ENCODE peak calls at places on chromosomes 16 and 17, in four cellular contexts. One of them, this sample, is unnamed.

GRCh38 chr17:31696184-31696602 is 162.9 kb downstream of the COPRS start:
- DNase-seq in K562: no peak
- DNase-seq in prostate gland: peak; percentile 89
- DNase-seq in left ventricle myocardium inferior: peak; percentile 88
- DNase-seq in this sample: no peak

GRCh38 chr17:36072431-36073121 is 8.5 kb downstream of the CCL18 start:
- DNase-seq in left ventricle myocardium inferior: no peak
- DNase-seq in prostate gland: peak; percentile 10
- DNase-seq in K562: peak; percentile 78
- DNase-seq in this sample: no peak

GRCh38 chr17:64129515-64129764 is 504 bp downstream of the ERN1 start:
- DNase-seq in left ventricle myocardium inferior: no peak
- DNase-seq in prostate gland: no peak
- DNase-seq in K562: no peak
- DNase-seq in this sample: no peak

GRCh38 chr16:9820481-9821246 is 361.6 kb downstream of the GRIN2A start:
- DNase-seq in left ventricle myocardium inferior: no peak
- DNase-seq in prostate gland: no peak
- DNase-seq in K562: no peak
- DNase-seq in this sample: peak; percentile 9

GRCh38 chr17:82551779-82552457 is 32.4 kb downstream of the FOXK2 start:
- DNase-seq in left ventricle myocardium inferior: peak; percentile 69
- DNase-seq in K562: peak; percentile 75
- DNase-seq in prostate gland: peak; percentile 70
- DNase-seq in this sample: peak; percentile 60

GRCh38 chr16:70635356-70636016 is 10.9 kb upstream of the IL34 start:
- DNase-seq in K562: no peak
- DNase-seq in prostate gland: no peak
- DNase-seq in left ventricle myocardium inferior: peak; percentile 33
- DNase-seq in this sample: no peak

GRCh38 chr17:4176803-4177472 is 33.9 kb downstream of the CYB5D2 start:
- DNase-seq in K562: no peak
- DNase-seq in left ventricle myocardium inferior: no peak
- DNase-seq in prostate gland: no peak
- DNase-seq in this sample: no peak

GRCh38 chr17:28748852-28749515 is 5.2 kb downstream of the TRAF4 start:
- DNase-seq in prostate gland: no peak
- DNase-seq in K562: no peak
- DNase-seq in left ventricle myocardium inferior: no peak
- DNase-seq in this sample: no peak

GRCh38 chr17:46194393-46195216 is 1.4 kb upstream of the KANSL1 start:
- DNase-seq in K562: peak; percentile 49
- DNase-seq in prostate gland: no peak
- DNase-seq in left ventricle myocardium inferior: no peak
- DNase-seq in this sample: no peak

GRCh38 chr17:59367657-59368045 is 36.2 kb downstream of the YPEL2 start:
- DNase-seq in K562: peak; percentile 28
- DNase-seq in prostate gland: no peak
- DNase-seq in left ventricle myocardium inferior: no peak
- DNase-seq in this sample: no peak

GRCh38 chr17:64009571-64010402 is 10.6 kb downstream of the ICAM2 start:
- DNase-seq in prostate gland: no peak
- DNase-seq in left ventricle myocardium inferior: no peak
- DNase-seq in K562: no peak
- DNase-seq in this sample: no peak

GRCh38 chr17:81253358-81254131 is 14.4 kb downstream of the NDUFAF8 start:
- DNase-seq in K562: peak; percentile 73
- DNase-seq in left ventricle myocardium inferior: no peak
- DNase-seq in prostate gland: peak; percentile 37
- DNase-seq in this sample: peak; percentile 34

GRCh38 chr17:35742896-35743477 is 10.1 kb downstream of the GAS2L2 start:
- DNase-seq in left ventricle myocardium inferior: no peak
- DNase-seq in K562: no peak
- DNase-seq in prostate gland: no peak
- DNase-seq in this sample: no peak

GRCh38 chr17:65696739-65697394 is 135.4 kb upstream of the AXIN2 start:
- DNase-seq in K562: no peak
- DNase-seq in prostate gland: no peak
- DNase-seq in left ventricle myocardium inferior: no peak
- DNase-seq in this sample: no peak

GRCh38 chr17:57236686-57237299 is 19.5 kb upstream of the MSI2 start:
- DNase-seq in prostate gland: no peak
- DNase-seq in K562: no peak
- DNase-seq in left ventricle myocardium inferior: no peak
- DNase-seq in this sample: no peak

GRCh38 chr17:5667871-5668270 is 83.6 kb upstream of the NLRP1 start:
- DNase-seq in prostate gland: no peak
- DNase-seq in left ventricle myocardium inferior: no peak
- DNase-seq in K562: no peak
- DNase-seq in this sample: no peak

GRCh38 chr17:64950871-64951270 is 31.6 kb upstream of the LRRC37A3 start:
- DNase-seq in K562: no peak
- DNase-seq in prostate gland: no peak
- DNase-seq in left ventricle myocardium inferior: no peak
- DNase-seq in this sample: no peak

GRCh38 chr17:60231691-60232090 is 81.9 kb downstream of the CA4 start:
- DNase-seq in left ventricle myocardium inferior: no peak
- DNase-seq in K562: no peak
- DNase-seq in prostate gland: no peak
- DNase-seq in this sample: no peak

GRCh38 chr16:69873783-69874182 is 77.4 kb upstream of the CLEC18A start:
- DNase-seq in K562: no peak
- DNase-seq in left ventricle myocardium inferior: no peak
- DNase-seq in prostate gland: no peak
- DNase-seq in this sample: no peak

GRCh38 chr17:13114601-13115024 is 96.8 kb upstream of the ELAC2 start:
- DNase-seq in K562: peak; percentile 32
- DNase-seq in left ventricle myocardium inferior: peak; percentile 19
- DNase-seq in prostate gland: no peak
- DNase-seq in this sample: no peak

GRCh38 chr17:22703786-22704441 is 1011.6 kb downstream of the KCNJ18 start:
- DNase-seq in K562: peak; percentile 65
- DNase-seq in left ventricle myocardium inferior: no peak
- DNase-seq in prostate gland: no peak
- DNase-seq in this sample: no peak

GRCh38 chr16:61721561-61721960 is 314.7 kb downstream of the CDH8 start:
- DNase-seq in prostate gland: no peak
- DNase-seq in left ventricle myocardium inferior: no peak
- DNase-seq in K562: no peak
- DNase-seq in this sample: no peak

GRCh38 chr17:45310380-45311324 is 6.2 kb downstream of the MAP3K14 start:
- DNase-seq in left ventricle myocardium inferior: peak; percentile 51
- DNase-seq in K562: no peak
- DNase-seq in prostate gland: no peak
- DNase-seq in this sample: no peak

GRCh38 chr16:65509172-65509571 is 387.3 kb upstream of the CDH11 start:
- DNase-seq in prostate gland: no peak
- DNase-seq in K562: no peak
- DNase-seq in left ventricle myocardium inferior: no peak
- DNase-seq in this sample: no peak

GRCh38 chr17:73474370-73474988 is 162.7 kb upstream of the CDC42EP4 start:
- DNase-seq in K562: peak; percentile 81
- DNase-seq in left ventricle myocardium inferior: peak; percentile 79
- DNase-seq in prostate gland: peak; percentile 9
- DNase-seq in this sample: no peak

GRCh38 chr16:67807148-67807682 is 526 bp downstream of the TSNAXIP1 start:
- DNase-seq in K562: no peak
- DNase-seq in left ventricle myocardium inferior: no peak
- DNase-seq in prostate gland: no peak
- DNase-seq in this sample: no peak

GRCh38 chr16:67190448-67191399 is 788 bp upstream of the EXOC3L1 start:
- DNase-seq in left ventricle myocardium inferior: no peak
- DNase-seq in prostate gland: no peak
- DNase-seq in K562: no peak
- DNase-seq in this sample: no peak

GRCh38 chr17:199806-200603 is 18.6 kb upstream of the DOC2B start:
- DNase-seq in K562: no peak
- DNase-seq in left ventricle myocardium inferior: no peak
- DNase-seq in prostate gland: no peak
- DNase-seq in this sample: no peak

GRCh38 chr16:5073279-5073629 is 1.6 kb downstream of the ALG1 start:
- DNase-seq in left ventricle myocardium inferior: no peak
- DNase-seq in prostate gland: no peak
- DNase-seq in K562: no peak
- DNase-seq in this sample: no peak

GRCh38 chr16:57145964-57146647 is 39.7 kb downstream of the PSME3IP1 start:
- DNase-seq in K562: no peak
- DNase-seq in left ventricle myocardium inferior: no peak
- DNase-seq in prostate gland: no peak
- DNase-seq in this sample: no peak
- H3K27ac ChIP-seq in K562: peak overlapping the region; percentile 23
- H3K27ac ChIP-seq in left ventricle myocardium inferior: peak overlapping the region; percentile 81
- H3K27ac ChIP-seq in prostate gland: no peak overlapping the region
- H3K27ac ChIP-seq in this sample: peak overlapping the region; percentile 94

GRCh38 chr16:83967838-83968482 is at the start of gene NECAB2:
- DNase-seq in K562: peak; percentile 98
- DNase-seq in prostate gland: no peak
- DNase-seq in left ventricle myocardium inferior: peak; percentile 62
- DNase-seq in this sample: peak; percentile 78
- TF ChIP-seq CTCF in K562: peak; percentile 57
- TF ChIP-seq CTCF in prostate gland: peak; percentile 24
- TF ChIP-seq CTCF in left ventricle myocardium inferior: peak; percentile 81
- TF ChIP-seq CTCF in this sample: peak; percentile 80

GRCh38 chr17:55174133-55174532 is 90.6 kb upstream of the HLF start:
- DNase-seq in left ventricle myocardium inferior: no peak
- DNase-seq in K562: no peak
- DNase-seq in prostate gland: no peak
- DNase-seq in this sample: no peak

GRCh38 chr17:55168970-55169687 is 95.6 kb upstream of the HLF start:
- DNase-seq in left ventricle myocardium inferior: no peak
- DNase-seq in K562: no peak
- DNase-seq in prostate gland: no peak
- DNase-seq in this sample: no peak

GRCh38 chr17:55175788-55176425 is 88.9 kb upstream of the HLF start:
- DNase-seq in left ventricle myocardium inferior: no peak
- DNase-seq in K562: no peak
- DNase-seq in prostate gland: no peak
- DNase-seq in this sample: no peak

GRCh38 chr17:55171634-55172328 is 93.0 kb upstream of the HLF start:
- DNase-seq in left ventricle myocardium inferior: no peak
- DNase-seq in prostate gland: no peak
- DNase-seq in K562: no peak
- DNase-seq in this sample: no peak

GRCh38 chr17:55172612-55173011 is 92.1 kb upstream of the HLF start:
- DNase-seq in left ventricle myocardium inferior: no peak
- DNase-seq in K562: no peak
- DNase-seq in prostate gland: no peak
- DNase-seq in this sample: no peak
- H3K27ac ChIP-seq in left ventricle myocardium inferior: no peak overlapping the region
- H3K27ac ChIP-seq in K562: no peak overlapping the region
- H3K27ac ChIP-seq in prostate gland: no peak overlapping the region
- H3K27ac ChIP-seq in this sample: no peak overlapping the region

GRCh38 chr16:85546585-85547447 is 66.3 kb upstream of the GSE1 start:
- DNase-seq in left ventricle myocardium inferior: no peak
- DNase-seq in K562: no peak
- DNase-seq in prostate gland: no peak
- DNase-seq in this sample: no peak
- TF ChIP-seq CTCF in left ventricle myocardium inferior: peak; percentile 44
- TF ChIP-seq CTCF in K562: peak; percentile 37
- TF ChIP-seq CTCF in prostate gland: no peak
- TF ChIP-seq CTCF in this sample: no peak

GRCh38 chr17:78892520-78892919 is 10.5 kb downstream of the CEP295NL start:
- DNase-seq in left ventricle myocardium inferior: no peak
- DNase-seq in K562: no peak
- DNase-seq in prostate gland: no peak
- DNase-seq in this sample: no peak
- H3K27ac ChIP-seq in left ventricle myocardium inferior: peak overlapping the region; percentile 28
- H3K27ac ChIP-seq in K562: no peak overlapping the region
- H3K27ac ChIP-seq in prostate gland: no peak overlapping the region
- H3K27ac ChIP-seq in this sample: peak overlapping the region; percentile 99

DNA sequence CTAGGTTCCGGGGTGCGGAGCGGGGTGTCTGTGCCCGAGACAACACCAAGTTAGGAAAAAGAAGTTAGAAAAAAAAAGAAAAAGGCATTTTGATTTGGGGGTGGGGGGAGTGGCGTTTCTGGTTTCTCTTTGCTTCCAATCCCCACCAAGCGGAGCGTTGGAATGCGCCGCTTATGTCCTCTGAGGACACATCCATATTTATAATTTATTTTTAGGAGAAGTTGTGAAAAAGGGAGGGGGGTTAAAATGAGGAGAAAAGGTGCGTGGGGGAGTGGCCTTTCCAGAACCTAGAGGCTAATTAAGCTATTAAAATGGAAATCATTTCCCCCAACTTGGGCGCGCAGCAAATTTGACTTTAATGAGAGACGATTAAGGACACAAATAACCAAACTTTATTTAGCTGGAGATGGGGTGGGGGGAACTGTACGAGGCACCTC is 232.1 kb downstream of the MRTFB start:
- DNase-seq in prostate gland: no peak
- DNase-seq in K562: peak; percentile 28
- DNase-seq in left ventricle myocardium inferior: no peak
- DNase-seq in this sample: no peak
- TF ChIP-seq CTCF in prostate gland: no peak
- TF ChIP-seq CTCF in K562: no peak
- TF ChIP-seq CTCF in left ventricle myocardium inferior: no peak
- TF ChIP-seq CTCF in this sample: no peak

GRCh38 chr16:3086596-3087242 is 12.4 kb downstream of the ZSCAN10 start:
- DNase-seq in K562: peak; percentile 12
- DNase-seq in prostate gland: no peak
- DNase-seq in left ventricle myocardium inferior: no peak
- DNase-seq in this sample: no peak

GRCh38 chr16:3087836-3088235 is 11.3 kb downstream of the ZSCAN10 start:
- DNase-seq in K562: peak; percentile 8
- DNase-seq in left ventricle myocardium inferior: no peak
- DNase-seq in prostate gland: no peak
- DNase-seq in this sample: no peak

GRCh38 chr16:3088450-3088849 is 10.6 kb downstream of the ZSCAN10 start:
- DNase-seq in prostate gland: no peak
- DNase-seq in K562: no peak
- DNase-seq in left ventricle myocardium inferior: no peak
- DNase-seq in this sample: no peak

GRCh38 chr16:3085868-3086595 is 13.1 kb downstream of the ZSCAN10 start:
- DNase-seq in left ventricle myocardium inferior: no peak
- DNase-seq in K562: no peak
- DNase-seq in prostate gland: no peak
- DNase-seq in this sample: no peak

GRCh38 chr16:3087243-3087791 is 11.8 kb downstream of the ZSCAN10 start:
- DNase-seq in prostate gland: no peak
- DNase-seq in left ventricle myocardium inferior: peak; percentile 46
- DNase-seq in K562: peak; percentile 46
- DNase-seq in this sample: no peak
- H3K27ac ChIP-seq in prostate gland: no peak overlapping the region
- H3K27ac ChIP-seq in left ventricle myocardium inferior: peak overlapping the region; percentile 92
- H3K27ac ChIP-seq in K562: no peak overlapping the region
- H3K27ac ChIP-seq in this sample: no peak overlapping the region

GRCh38 chr17:1648582-1649115 is 1.0 kb downstream of the RILP start:
- DNase-seq in prostate gland: peak; percentile 93
- DNase-seq in K562: peak; percentile 93
- DNase-seq in left ventricle myocardium inferior: peak; percentile 95
- DNase-seq in this sample: peak; percentile 95

GRCh38 chr17:1647802-1648581 is 1.7 kb downstream of the RILP start:
- DNase-seq in prostate gland: peak; percentile 32
- DNase-seq in left ventricle myocardium inferior: peak; percentile 58
- DNase-seq in K562: peak; percentile 29
- DNase-seq in this sample: no peak

GRCh38 chr17:1649844-1650409 is at the start of gene RILP:
- DNase-seq in left ventricle myocardium inferior: peak; percentile 87
- DNase-seq in K562: peak; percentile 77
- DNase-seq in prostate gland: peak; percentile 84
- DNase-seq in this sample: peak; percentile 66

GRCh38 chr17:1650731-1651558 is 1.3 kb upstream of the RILP start:
- DNase-seq in prostate gland: no peak
- DNase-seq in left ventricle myocardium inferior: no peak
- DNase-seq in K562: peak; percentile 17
- DNase-seq in this sample: no peak

GRCh38 chr17:1649116-1649843 is 386 bp downstream of the RILP start:
- DNase-seq in prostate gland: peak; percentile 73
- DNase-seq in K562: peak; percentile 72
- DNase-seq in left ventricle myocardium inferior: peak; percentile 85
- DNase-seq in this sample: peak; percentile 74
- TF ChIP-seq CTCF in prostate gland: no peak
- TF ChIP-seq CTCF in K562: no peak
- TF ChIP-seq CTCF in left ventricle myocardium inferior: no peak
- TF ChIP-seq CTCF in this sample: no peak